ENCODE peak calls at places on chromosomes 16 and 17, in seven cellular contexts. One of them, this sample, is unnamed.

GRCh38 chr17:43701318-43701743 is 39.6 kb upstream of the MEOX1 start:
- DNase-seq in effector memory CD8-positive, alpha-beta T cell: peak
- DNase-seq in stimulated activated CD4-positive, alpha-beta T cell treated with anti-CD3 and anti-CD28 coated beads, TNF-alpha, amount 100 ng/mL, for 48 hours: peak
- DNase-seq in Daoy: peak
- DNase-seq in NCI-H2081: no peak
- DNase-seq in T-helper 9 cell: no peak
- DNase-seq in activated CD4-positive, alpha-beta T cell treated with anti-CD3 and anti-CD28 coated beads for 24 hours: no peak
- DNase-seq in this sample: no peak

GRCh38 chr17:81471804-81472456 is 40.7 kb downstream of the ACTG1 start:
- DNase-seq in effector memory CD8-positive, alpha-beta T cell: no peak
- DNase-seq in stimulated activated CD4-positive, alpha-beta T cell treated with anti-CD3 and anti-CD28 coated beads, TNF-alpha, amount 100 ng/mL, for 48 hours: no peak
- DNase-seq in Daoy: peak
- DNase-seq in NCI-H2081: no peak
- DNase-seq in T-helper 9 cell: no peak
- DNase-seq in activated CD4-positive, alpha-beta T cell treated with anti-CD3 and anti-CD28 coated beads for 24 hours: no peak
- DNase-seq in this sample: no peak

GRCh38 chr16:68269793-68270192 is 5.5 kb downstream of the SLC7A6 start:
- DNase-seq in effector memory CD8-positive, alpha-beta T cell: no peak
- DNase-seq in stimulated activated CD4-positive, alpha-beta T cell treated with anti-CD3 and anti-CD28 coated beads, TNF-alpha, amount 100 ng/mL, for 48 hours: no peak
- DNase-seq in Daoy: no peak
- DNase-seq in NCI-H2081: no peak
- DNase-seq in T-helper 9 cell: no peak
- DNase-seq in activated CD4-positive, alpha-beta T cell treated with anti-CD3 and anti-CD28 coated beads for 24 hours: no peak
- DNase-seq in this sample: no peak

GRCh38 chr16:86619263-86619935 is 41.0 kb downstream of the FOXL1 start:
- DNase-seq in effector memory CD8-positive, alpha-beta T cell: no peak
- DNase-seq in stimulated activated CD4-positive, alpha-beta T cell treated with anti-CD3 and anti-CD28 coated beads, TNF-alpha, amount 100 ng/mL, for 48 hours: no peak
- DNase-seq in Daoy: peak
- DNase-seq in NCI-H2081: no peak
- DNase-seq in T-helper 9 cell: no peak
- DNase-seq in activated CD4-positive, alpha-beta T cell treated with anti-CD3 and anti-CD28 coated beads for 24 hours: no peak
- DNase-seq in this sample: no peak

GRCh38 chr17:77845541-77846225 is 112.8 kb upstream of the TNRC6C start:
- DNase-seq in effector memory CD8-positive, alpha-beta T cell: no peak
- DNase-seq in stimulated activated CD4-positive, alpha-beta T cell treated with anti-CD3 and anti-CD28 coated beads, TNF-alpha, amount 100 ng/mL, for 48 hours: no peak
- DNase-seq in Daoy: no peak
- DNase-seq in NCI-H2081: no peak
- DNase-seq in T-helper 9 cell: no peak
- DNase-seq in activated CD4-positive, alpha-beta T cell treated with anti-CD3 and anti-CD28 coated beads for 24 hours: no peak
- DNase-seq in this sample: no peak

GRCh38 chr16:15035163-15035729 is 20.6 kb downstream of the NTAN1 start:
- DNase-seq in effector memory CD8-positive, alpha-beta T cell: no peak
- DNase-seq in stimulated activated CD4-positive, alpha-beta T cell treated with anti-CD3 and anti-CD28 coated beads, TNF-alpha, amount 100 ng/mL, for 48 hours: no peak
- DNase-seq in Daoy: no peak
- DNase-seq in NCI-H2081: no peak
- DNase-seq in T-helper 9 cell: no peak
- DNase-seq in activated CD4-positive, alpha-beta T cell treated with anti-CD3 and anti-CD28 coated beads for 24 hours: no peak
- DNase-seq in this sample: no peak

GRCh38 chr16:57755726-57756423 is 20.3 kb downstream of the KATNB1 start:
- DNase-seq in effector memory CD8-positive, alpha-beta T cell: no peak
- DNase-seq in stimulated activated CD4-positive, alpha-beta T cell treated with anti-CD3 and anti-CD28 coated beads, TNF-alpha, amount 100 ng/mL, for 48 hours: no peak
- DNase-seq in Daoy: no peak
- DNase-seq in NCI-H2081: no peak
- DNase-seq in T-helper 9 cell: no peak
- DNase-seq in activated CD4-positive, alpha-beta T cell treated with anti-CD3 and anti-CD28 coated beads for 24 hours: no peak
- DNase-seq in this sample: no peak

GRCh38 chr17:29709861-29710849 is 87.4 kb upstream of the CORO6 start:
- DNase-seq in effector memory CD8-positive, alpha-beta T cell: no peak
- DNase-seq in stimulated activated CD4-positive, alpha-beta T cell treated with anti-CD3 and anti-CD28 coated beads, TNF-alpha, amount 100 ng/mL, for 48 hours: no peak
- DNase-seq in Daoy: no peak
- DNase-seq in NCI-H2081: no peak
- DNase-seq in T-helper 9 cell: no peak
- DNase-seq in activated CD4-positive, alpha-beta T cell treated with anti-CD3 and anti-CD28 coated beads for 24 hours: no peak
- DNase-seq in this sample: no peak

GRCh38 chr16:48317614-48318013 is 67.6 kb downstream of the SIAH1 start:
- DNase-seq in effector memory CD8-positive, alpha-beta T cell: no peak
- DNase-seq in stimulated activated CD4-positive, alpha-beta T cell treated with anti-CD3 and anti-CD28 coated beads, TNF-alpha, amount 100 ng/mL, for 48 hours: no peak
- DNase-seq in Daoy: peak
- DNase-seq in NCI-H2081: no peak
- DNase-seq in T-helper 9 cell: no peak
- DNase-seq in activated CD4-positive, alpha-beta T cell treated with anti-CD3 and anti-CD28 coated beads for 24 hours: no peak
- DNase-seq in this sample: no peak

GRCh38 chr16:35516551-35516950 is 2057.1 kb downstream of the TP53TG3F start:
- DNase-seq in effector memory CD8-positive, alpha-beta T cell: no peak
- DNase-seq in stimulated activated CD4-positive, alpha-beta T cell treated with anti-CD3 and anti-CD28 coated beads, TNF-alpha, amount 100 ng/mL, for 48 hours: no peak
- DNase-seq in Daoy: no peak
- DNase-seq in NCI-H2081: peak
- DNase-seq in T-helper 9 cell: no peak
- DNase-seq in activated CD4-positive, alpha-beta T cell treated with anti-CD3 and anti-CD28 coated beads for 24 hours: no peak
- DNase-seq in this sample: peak

GRCh38 chr16:47947741-47948140 is 208.1 kb downstream of the ABCC12 start:
- DNase-seq in effector memory CD8-positive, alpha-beta T cell: no peak
- DNase-seq in stimulated activated CD4-positive, alpha-beta T cell treated with anti-CD3 and anti-CD28 coated beads, TNF-alpha, amount 100 ng/mL, for 48 hours: no peak
- DNase-seq in Daoy: no peak
- DNase-seq in NCI-H2081: no peak
- DNase-seq in T-helper 9 cell: no peak
- DNase-seq in activated CD4-positive, alpha-beta T cell treated with anti-CD3 and anti-CD28 coated beads for 24 hours: no peak
- DNase-seq in this sample: no peak

GRCh38 chr16:69840975-69841374 is 78.8 kb downstream of the WWP2 start:
- DNase-seq in effector memory CD8-positive, alpha-beta T cell: no peak
- DNase-seq in stimulated activated CD4-positive, alpha-beta T cell treated with anti-CD3 and anti-CD28 coated beads, TNF-alpha, amount 100 ng/mL, for 48 hours: no peak
- DNase-seq in Daoy: no peak
- DNase-seq in NCI-H2081: no peak
- DNase-seq in T-helper 9 cell: no peak
- DNase-seq in activated CD4-positive, alpha-beta T cell treated with anti-CD3 and anti-CD28 coated beads for 24 hours: no peak
- DNase-seq in this sample: no peak

GRCh38 chr16:55552621-55553020 is 13.9 kb upstream of the CAPNS2 start:
- DNase-seq in effector memory CD8-positive, alpha-beta T cell: no peak
- DNase-seq in stimulated activated CD4-positive, alpha-beta T cell treated with anti-CD3 and anti-CD28 coated beads, TNF-alpha, amount 100 ng/mL, for 48 hours: no peak
- DNase-seq in Daoy: peak
- DNase-seq in NCI-H2081: no peak
- DNase-seq in T-helper 9 cell: no peak
- DNase-seq in activated CD4-positive, alpha-beta T cell treated with anti-CD3 and anti-CD28 coated beads for 24 hours: no peak
- DNase-seq in this sample: peak

GRCh38 chr16:5007256-5007655 is 26.5 kb downstream of the NAGPA start:
- DNase-seq in effector memory CD8-positive, alpha-beta T cell: no peak
- DNase-seq in stimulated activated CD4-positive, alpha-beta T cell treated with anti-CD3 and anti-CD28 coated beads, TNF-alpha, amount 100 ng/mL, for 48 hours: no peak
- DNase-seq in Daoy: no peak
- DNase-seq in NCI-H2081: no peak
- DNase-seq in T-helper 9 cell: no peak
- DNase-seq in activated CD4-positive, alpha-beta T cell treated with anti-CD3 and anti-CD28 coated beads for 24 hours: no peak
- DNase-seq in this sample: no peak

GRCh38 chr17:29076722-29077121 is 33.8 kb downstream of the PIPOX start:
- DNase-seq in effector memory CD8-positive, alpha-beta T cell: no peak
- DNase-seq in stimulated activated CD4-positive, alpha-beta T cell treated with anti-CD3 and anti-CD28 coated beads, TNF-alpha, amount 100 ng/mL, for 48 hours: no peak
- DNase-seq in Daoy: no peak
- DNase-seq in NCI-H2081: no peak
- DNase-seq in T-helper 9 cell: no peak
- DNase-seq in activated CD4-positive, alpha-beta T cell treated with anti-CD3 and anti-CD28 coated beads for 24 hours: no peak
- DNase-seq in this sample: no peak

GRCh38 chr17:67549787-67550186 is 167.9 kb upstream of the NOL11 start:
- DNase-seq in effector memory CD8-positive, alpha-beta T cell: no peak
- DNase-seq in stimulated activated CD4-positive, alpha-beta T cell treated with anti-CD3 and anti-CD28 coated beads, TNF-alpha, amount 100 ng/mL, for 48 hours: no peak
- DNase-seq in Daoy: no peak
- DNase-seq in NCI-H2081: no peak
- DNase-seq in T-helper 9 cell: no peak
- DNase-seq in activated CD4-positive, alpha-beta T cell treated with anti-CD3 and anti-CD28 coated beads for 24 hours: no peak
- DNase-seq in this sample: no peak

GRCh38 chr17:32348483-32348800 is 1.5 kb upstream of the ZNF207 start:
- DNase-seq in effector memory CD8-positive, alpha-beta T cell: no peak
- DNase-seq in stimulated activated CD4-positive, alpha-beta T cell treated with anti-CD3 and anti-CD28 coated beads, TNF-alpha, amount 100 ng/mL, for 48 hours: no peak
- DNase-seq in Daoy: no peak
- DNase-seq in NCI-H2081: no peak
- DNase-seq in T-helper 9 cell: no peak
- DNase-seq in activated CD4-positive, alpha-beta T cell treated with anti-CD3 and anti-CD28 coated beads for 24 hours: no peak
- DNase-seq in this sample: no peak

GRCh38 chr17:40422990-40423611 is 5.4 kb upstream of the TOP2A start:
- DNase-seq in effector memory CD8-positive, alpha-beta T cell: no peak
- DNase-seq in stimulated activated CD4-positive, alpha-beta T cell treated with anti-CD3 and anti-CD28 coated beads, TNF-alpha, amount 100 ng/mL, for 48 hours: no peak
- DNase-seq in Daoy: no peak
- DNase-seq in NCI-H2081: no peak
- DNase-seq in T-helper 9 cell: no peak
- DNase-seq in activated CD4-positive, alpha-beta T cell treated with anti-CD3 and anti-CD28 coated beads for 24 hours: no peak
- DNase-seq in this sample: no peak

GRCh38 chr16:7541026-7541425 is 208.4 kb downstream of the RBFOX1 start:
- DNase-seq in effector memory CD8-positive, alpha-beta T cell: no peak
- DNase-seq in stimulated activated CD4-positive, alpha-beta T cell treated with anti-CD3 and anti-CD28 coated beads, TNF-alpha, amount 100 ng/mL, for 48 hours: no peak
- DNase-seq in Daoy: no peak
- DNase-seq in NCI-H2081: no peak
- DNase-seq in T-helper 9 cell: no peak
- DNase-seq in activated CD4-positive, alpha-beta T cell treated with anti-CD3 and anti-CD28 coated beads for 24 hours: no peak
- DNase-seq in this sample: no peak

GRCh38 chr17:27579897-27580321 is 51.1 kb upstream of the LGALS9 start:
- DNase-seq in effector memory CD8-positive, alpha-beta T cell: no peak
- DNase-seq in stimulated activated CD4-positive, alpha-beta T cell treated with anti-CD3 and anti-CD28 coated beads, TNF-alpha, amount 100 ng/mL, for 48 hours: no peak
- DNase-seq in Daoy: no peak
- DNase-seq in NCI-H2081: no peak
- DNase-seq in T-helper 9 cell: no peak
- DNase-seq in activated CD4-positive, alpha-beta T cell treated with anti-CD3 and anti-CD28 coated beads for 24 hours: no peak
- DNase-seq in this sample: no peak

GRCh38 chr17:27318228-27318627 is 24.3 kb downstream of the WSB1 start:
- DNase-seq in effector memory CD8-positive, alpha-beta T cell: no peak
- DNase-seq in stimulated activated CD4-positive, alpha-beta T cell treated with anti-CD3 and anti-CD28 coated beads, TNF-alpha, amount 100 ng/mL, for 48 hours: no peak
- DNase-seq in Daoy: no peak
- DNase-seq in NCI-H2081: no peak
- DNase-seq in T-helper 9 cell: no peak
- DNase-seq in activated CD4-positive, alpha-beta T cell treated with anti-CD3 and anti-CD28 coated beads for 24 hours: no peak
- DNase-seq in this sample: no peak

GRCh38 chr16:57601801-57602478 is 26.5 kb upstream of the ADGRG1 start:
- DNase-seq in effector memory CD8-positive, alpha-beta T cell: peak
- DNase-seq in stimulated activated CD4-positive, alpha-beta T cell treated with anti-CD3 and anti-CD28 coated beads, TNF-alpha, amount 100 ng/mL, for 48 hours: peak
- DNase-seq in Daoy: no peak
- DNase-seq in NCI-H2081: peak
- DNase-seq in T-helper 9 cell: no peak
- DNase-seq in activated CD4-positive, alpha-beta T cell treated with anti-CD3 and anti-CD28 coated beads for 24 hours: no peak
- DNase-seq in this sample: no peak

GRCh38 chr16:49419016-49419415 is 45.4 kb downstream of the C16orf78 start:
- DNase-seq in effector memory CD8-positive, alpha-beta T cell: no peak
- DNase-seq in stimulated activated CD4-positive, alpha-beta T cell treated with anti-CD3 and anti-CD28 coated beads, TNF-alpha, amount 100 ng/mL, for 48 hours: no peak
- DNase-seq in Daoy: no peak
- DNase-seq in NCI-H2081: no peak
- DNase-seq in T-helper 9 cell: no peak
- DNase-seq in activated CD4-positive, alpha-beta T cell treated with anti-CD3 and anti-CD28 coated beads for 24 hours: no peak
- DNase-seq in this sample: no peak

GRCh38 chr16:9670058-9670457 is 512.2 kb downstream of the GRIN2A start:
- DNase-seq in effector memory CD8-positive, alpha-beta T cell: no peak
- DNase-seq in stimulated activated CD4-positive, alpha-beta T cell treated with anti-CD3 and anti-CD28 coated beads, TNF-alpha, amount 100 ng/mL, for 48 hours: no peak
- DNase-seq in Daoy: no peak
- DNase-seq in NCI-H2081: no peak
- DNase-seq in T-helper 9 cell: no peak
- DNase-seq in activated CD4-positive, alpha-beta T cell treated with anti-CD3 and anti-CD28 coated beads for 24 hours: no peak
- DNase-seq in this sample: no peak

GRCh38 chr17:40331743-40332641 is 23.0 kb downstream of the RARA start:
- DNase-seq in effector memory CD8-positive, alpha-beta T cell: no peak
- DNase-seq in stimulated activated CD4-positive, alpha-beta T cell treated with anti-CD3 and anti-CD28 coated beads, TNF-alpha, amount 100 ng/mL, for 48 hours: no peak
- DNase-seq in Daoy: peak
- DNase-seq in NCI-H2081: no peak
- DNase-seq in T-helper 9 cell: no peak
- DNase-seq in activated CD4-positive, alpha-beta T cell treated with anti-CD3 and anti-CD28 coated beads for 24 hours: no peak
- DNase-seq in this sample: no peak

GRCh38 chr16:50425648-50426047 is 56.9 kb upstream of the BRD7 start:
- DNase-seq in effector memory CD8-positive, alpha-beta T cell: no peak
- DNase-seq in stimulated activated CD4-positive, alpha-beta T cell treated with anti-CD3 and anti-CD28 coated beads, TNF-alpha, amount 100 ng/mL, for 48 hours: no peak
- DNase-seq in Daoy: no peak
- DNase-seq in NCI-H2081: no peak
- DNase-seq in T-helper 9 cell: no peak
- DNase-seq in activated CD4-positive, alpha-beta T cell treated with anti-CD3 and anti-CD28 coated beads for 24 hours: no peak
- DNase-seq in this sample: no peak

GRCh38 chr17:57669671-57670529 is 75.2 kb downstream of the CCDC182 start:
- DNase-seq in effector memory CD8-positive, alpha-beta T cell: no peak
- DNase-seq in stimulated activated CD4-positive, alpha-beta T cell treated with anti-CD3 and anti-CD28 coated beads, TNF-alpha, amount 100 ng/mL, for 48 hours: no peak
- DNase-seq in Daoy: no peak
- DNase-seq in NCI-H2081: no peak
- DNase-seq in T-helper 9 cell: no peak
- DNase-seq in activated CD4-positive, alpha-beta T cell treated with anti-CD3 and anti-CD28 coated beads for 24 hours: no peak
- DNase-seq in this sample: no peak

GRCh38 chr16:27539120-27539519 is 10.6 kb downstream of the GTF3C1 start:
- DNase-seq in effector memory CD8-positive, alpha-beta T cell: no peak
- DNase-seq in stimulated activated CD4-positive, alpha-beta T cell treated with anti-CD3 and anti-CD28 coated beads, TNF-alpha, amount 100 ng/mL, for 48 hours: no peak
- DNase-seq in Daoy: no peak
- DNase-seq in NCI-H2081: no peak
- DNase-seq in T-helper 9 cell: no peak
- DNase-seq in activated CD4-positive, alpha-beta T cell treated with anti-CD3 and anti-CD28 coated beads for 24 hours: no peak
- DNase-seq in this sample: no peak

GRCh38 chr17:66415366-66416206 is 113.2 kb downstream of the PRKCA start:
- DNase-seq in effector memory CD8-positive, alpha-beta T cell: no peak
- DNase-seq in stimulated activated CD4-positive, alpha-beta T cell treated with anti-CD3 and anti-CD28 coated beads, TNF-alpha, amount 100 ng/mL, for 48 hours: no peak
- DNase-seq in Daoy: no peak
- DNase-seq in NCI-H2081: no peak
- DNase-seq in T-helper 9 cell: no peak
- DNase-seq in activated CD4-positive, alpha-beta T cell treated with anti-CD3 and anti-CD28 coated beads for 24 hours: no peak
- DNase-seq in this sample: no peak

GRCh38 chr17:65249774-65250173 is 112.6 kb downstream of the RGS9 start:
- DNase-seq in effector memory CD8-positive, alpha-beta T cell: no peak
- DNase-seq in stimulated activated CD4-positive, alpha-beta T cell treated with anti-CD3 and anti-CD28 coated beads, TNF-alpha, amount 100 ng/mL, for 48 hours: no peak
- DNase-seq in Daoy: no peak
- DNase-seq in NCI-H2081: no peak
- DNase-seq in T-helper 9 cell: no peak
- DNase-seq in activated CD4-positive, alpha-beta T cell treated with anti-CD3 and anti-CD28 coated beads for 24 hours: no peak
- DNase-seq in this sample: no peak

This sample was measured in keratinocyte.